ENCODE peak calls at places on chromosomes 3 and 15, in five cellular contexts. X, J, E, A and M are unnamed samples.

GRCh38 chr3:61172684-61173083 is 78.6 kb downstream of the FHIT start:
- DNase-seq in E (no peak), J (no peak), A (peak), X (no peak), M (no peak)

GRCh38 chr3:147392083-147392916 is 14.0 kb downstream of the ZIC4 start:
- DNase-seq in J (no peak), X (peak), E (no peak), A (no peak), M (no peak)

GRCh38 chr3:182704926-182705325 is 88.4 kb upstream of the ATP11B start:
- DNase-seq in A (no peak), E (no peak), X (no peak), J (no peak), M (no peak)

GRCh38 chr3:132554437-132554836 is 42.6 kb upstream of the ACKR4 start:
- DNase-seq in X (peak), A (no peak), E (no peak), J (no peak), M (no peak)

GRCh38 chr3:158808697-158809096 is 6.8 kb downstream of the MFSD1 start:
- DNase-seq in A (no peak), E (no peak), X (peak), J (peak), M (no peak)

GRCh38 chr15:89486726-89487050 is 9.7 kb downstream of the RHCG start:
- DNase-seq in A (no peak), J (no peak), E (no peak), X (no peak), M (peak)

GRCh38 chr15:80068578-80068977 is 9.1 kb downstream of the ZFAND6 start:
- DNase-seq in E (no peak), A (no peak), J (no peak), X (peak), M (no peak)

GRCh38 chr15:70100495-70101331 is 3.0 kb upstream of the TLE3 start:
- DNase-seq in A (peak), J (no peak), X (peak), E (peak), M (no peak)

GRCh38 chr3:134904333-134904771 is 109.3 kb downstream of the EPHB1 start:
- DNase-seq in X (no peak), A (peak), J (no peak), E (no peak), M (peak)

GRCh38 chr3:140420621-140421357 is 257.1 kb upstream of the TRIM42 start:
- DNase-seq in E (no peak), X (peak), A (no peak), J (no peak), M (no peak)

GRCh38 chr3:50164056-50164455 is 8.9 kb downstream of the SEMA3F start:
- DNase-seq in J (peak), X (peak), A (no peak), E (no peak), M (no peak)

GRCh38 chr15:92661961-92662360 is 6.4 kb upstream of the FAM174B start:
- DNase-seq in A (no peak), E (no peak), J (no peak), X (no peak), M (no peak)

GRCh38 chr3:119588112-119588511 is 8.8 kb downstream of the ADPRH start:
- DNase-seq in X (peak), E (no peak), J (no peak), A (no peak), M (no peak)

GRCh38 chr3:95343228-95343627 is 1280.4 kb downstream of the NSUN3 start:
- DNase-seq in E (no peak), A (no peak), J (no peak), X (no peak), M (no peak)

GRCh38 chr15:90049666-90050604 is 48.8 kb downstream of the ZNF710 start:
- DNase-seq in E (no peak), A (no peak), J (no peak), X (no peak), M (no peak)

GRCh38 chr15:52050416-52050815 is 31.4 kb downstream of the MAPK6 start:
- DNase-seq in A (no peak), J (peak), E (no peak), X (peak), M (no peak)

GRCh38 chr3:159620873-159621272 is 367.8 kb upstream of the IL12A start:
- DNase-seq in J (peak), E (no peak), X (peak), A (no peak), M (no peak)

GRCh38 chr15:59492389-59493377 is 54.7 kb downstream of the FAM81A start:
- DNase-seq in J (peak), E (peak), A (peak), X (peak), M (peak)

GRCh38 chr15:72796515-72797337 is 13.2 kb upstream of the ADPGK start:
- DNase-seq in J (no peak), X (peak), E (peak), A (peak), M (no peak)

GRCh38 chr3:45043715-45044299 is 17.7 kb downstream of the CLEC3B start:
- DNase-seq in J (peak), X (peak), A (no peak), E (no peak), M (no peak)

GRCh38 chr15:63374686-63375520 is 6.7 kb downstream of the CA12 start:
- DNase-seq in X (peak), J (peak), A (no peak), E (peak), M (no peak)